ENCODE peak calls at places on chromosomes 16 and 17, in four cellular contexts. X is uterus, S is neural crest cell, H is osteocyte. B is an unnamed sample.

GRCh38 chr17:44522883-44523671 is 19.9 kb upstream of the GPATCH8 start:
- DNase-seq in S (peak), H (no peak), X (peak), B (no peak)

GRCh38 chr17:21199856-21200255 is 14.1 kb downstream of the TMEM11 start:
- DNase-seq in X (no peak), S (peak), H (no peak), B (no peak)

GRCh38 chr17:29155235-29155965 is 24.8 kb downstream of the MYO18A start:
- DNase-seq in S (no peak), X (peak), H (no peak), B (no peak)

GRCh38 chr16:80034469-80034826 is 433.9 kb upstream of the MAF start:
- DNase-seq in H (no peak), S (no peak), X (no peak), B (no peak)

GRCh38 chr17:7915611-7916382 is at the start of gene RNF227:
- DNase-seq in H (peak), X (peak), S (peak), B (peak)

GRCh38 chr16:81292936-81293335 is 21.8 kb upstream of the GAN start:
- DNase-seq in H (no peak), S (no peak), X (no peak), B (no peak)

GRCh38 chr17:17877548-17878358 is 41.0 kb upstream of the SREBF1 start:
- DNase-seq in H (peak), X (peak), S (no peak), B (no peak)

GRCh38 chr17:43634681-43635125 is 27.0 kb downstream of the MEOX1 start:
- DNase-seq in S (no peak), H (no peak), X (peak), B (no peak)

GRCh38 chr16:77660311-77660710 is 62.0 kb upstream of the NUDT7 start:
- DNase-seq in S (no peak), H (no peak), X (no peak), B (no peak)

GRCh38 chr16:2285731-2286191 is 17.8 kb upstream of the RNPS1 start:
- DNase-seq in X (no peak), H (no peak), S (no peak), B (no peak)

GRCh38 chr16:51374346-51374745 is 223.3 kb upstream of the SALL1 start:
- DNase-seq in X (no peak), S (no peak), H (no peak), B (no peak)

GRCh38 chr16:19458722-19459379 is 41.2 kb downstream of the TMC5 start:
- DNase-seq in S (no peak), X (no peak), H (no peak), B (no peak)

GRCh38 chr17:10421946-10422542 is at the start of gene MYH8:
- DNase-seq in H (no peak), S (no peak), X (no peak), B (no peak)

GRCh38 chr16:70304892-70305448 is 6.0 kb downstream of the DDX19B start:
- DNase-seq in H (no peak), S (no peak), X (no peak), B (no peak)

GRCh38 chr17:59378621-59379194 is 47.3 kb downstream of the YPEL2 start:
- DNase-seq in S (no peak), X (peak), H (no peak), B (no peak)

GRCh38 chr16:13378151-13378550 is 476.8 kb downstream of the SHISA9 start:
- DNase-seq in H (no peak), S (no peak), X (no peak), B (no peak)

DNA sequence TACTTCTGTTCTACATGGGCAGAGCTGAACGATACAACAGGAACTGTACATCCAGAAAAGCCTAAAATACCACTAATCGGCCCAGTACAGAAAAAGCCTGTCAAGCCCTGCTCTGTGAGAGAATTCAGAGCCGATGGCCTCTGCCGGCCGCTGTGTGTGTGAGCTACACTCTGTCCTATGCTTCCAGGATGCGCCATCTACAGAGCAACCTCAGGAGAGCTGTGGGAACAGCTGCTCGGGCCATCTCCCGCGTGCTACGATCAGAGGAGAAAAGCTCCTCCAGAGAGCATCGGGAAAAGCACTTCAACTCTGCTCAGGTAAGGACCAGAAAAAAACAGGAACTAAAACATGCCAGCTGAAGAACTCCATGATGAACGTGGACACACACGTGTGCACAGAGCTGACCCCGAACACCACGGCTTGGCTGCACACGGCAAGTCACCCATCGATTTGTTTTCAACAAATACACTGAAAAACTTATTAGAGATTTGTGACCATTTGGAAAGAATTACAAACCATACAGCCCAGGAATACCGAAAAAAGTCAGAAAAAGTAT is 115.9 kb downstream of the ANKRD11 start:
- DNase-seq in H (no peak), X (no peak), S (peak), B (no peak)
- TF ChIP-seq CTCF in H (peak), X (no peak), S (no peak), B (no peak)

DNA sequence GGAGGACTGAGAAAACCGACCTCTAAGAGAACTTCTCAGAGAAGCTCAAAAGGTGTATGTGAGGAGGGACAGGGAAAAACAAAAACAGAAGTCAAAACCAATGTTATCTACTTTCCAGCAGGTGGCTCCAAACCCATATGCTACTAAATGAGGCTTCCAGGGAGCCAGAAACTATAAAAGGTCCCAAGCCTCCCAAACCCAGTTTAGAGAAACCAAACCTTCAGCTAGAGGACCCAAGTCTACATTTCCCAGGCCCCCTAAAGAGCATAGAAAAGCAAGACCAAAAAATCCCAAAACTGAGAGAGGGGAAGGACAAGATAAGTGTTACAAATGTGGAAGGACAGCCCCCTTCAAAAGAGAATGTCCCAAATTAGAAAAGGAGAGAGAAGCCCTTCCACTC is 3.7 kb downstream of the HPR start:
- DNase-seq in H (no peak), X (no peak), S (no peak), B (no peak)
- TF ChIP-seq CTCF in H (peak), X (peak), S (peak), B (peak)

DNA sequence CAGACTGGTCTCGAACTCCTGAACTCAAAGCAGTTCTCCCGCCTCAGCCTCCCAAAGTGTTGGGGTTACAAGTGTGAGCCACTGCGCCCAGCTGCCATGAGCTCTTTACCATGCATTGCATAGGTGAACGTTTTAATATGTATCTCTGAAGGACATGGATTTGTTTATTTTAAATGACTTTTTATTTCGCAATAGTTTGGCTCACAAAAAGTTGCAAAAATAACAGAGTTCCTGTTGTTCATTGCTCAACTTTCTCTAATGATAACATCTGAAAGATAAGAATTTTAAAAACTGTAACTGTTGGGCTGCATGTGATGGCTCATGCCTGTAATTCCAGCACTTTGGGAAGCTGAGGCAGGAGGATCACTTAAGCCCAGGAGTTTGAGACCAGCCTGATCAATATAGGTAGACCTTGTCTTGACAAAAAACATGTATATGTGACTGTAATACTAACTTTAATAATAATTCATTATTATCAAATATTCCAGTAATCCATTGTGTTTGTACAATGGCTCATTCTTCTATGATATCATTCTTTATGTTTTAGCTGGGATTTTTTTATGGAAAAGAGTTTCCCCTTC is 80.1 kb downstream of the ABCC1 start:
- DNase-seq in X (no peak), S (no peak), H (no peak), B (no peak)
- TF ChIP-seq CTCF in X (no peak), S (no peak), H (no peak), B (no peak)

GRCh38 chr17:39667262-39668140 is 752 bp upstream of the PNMT start:
- DNase-seq in X (no peak), S (no peak), H (no peak), B (no peak)

GRCh38 chr17:39666231-39666600 is 1.1 kb downstream of the TCAP start:
- DNase-seq in S (no peak), X (no peak), H (no peak), B (no peak)

GRCh38 chr17:39666601-39667261 is 1.5 kb upstream of the PNMT start:
- DNase-seq in S (no peak), H (no peak), X (no peak), B (no peak)

GRCh38 chr17:39664581-39665561 is at the start of gene TCAP:
- DNase-seq in S (no peak), X (no peak), H (no peak), B (no peak)

DNA sequence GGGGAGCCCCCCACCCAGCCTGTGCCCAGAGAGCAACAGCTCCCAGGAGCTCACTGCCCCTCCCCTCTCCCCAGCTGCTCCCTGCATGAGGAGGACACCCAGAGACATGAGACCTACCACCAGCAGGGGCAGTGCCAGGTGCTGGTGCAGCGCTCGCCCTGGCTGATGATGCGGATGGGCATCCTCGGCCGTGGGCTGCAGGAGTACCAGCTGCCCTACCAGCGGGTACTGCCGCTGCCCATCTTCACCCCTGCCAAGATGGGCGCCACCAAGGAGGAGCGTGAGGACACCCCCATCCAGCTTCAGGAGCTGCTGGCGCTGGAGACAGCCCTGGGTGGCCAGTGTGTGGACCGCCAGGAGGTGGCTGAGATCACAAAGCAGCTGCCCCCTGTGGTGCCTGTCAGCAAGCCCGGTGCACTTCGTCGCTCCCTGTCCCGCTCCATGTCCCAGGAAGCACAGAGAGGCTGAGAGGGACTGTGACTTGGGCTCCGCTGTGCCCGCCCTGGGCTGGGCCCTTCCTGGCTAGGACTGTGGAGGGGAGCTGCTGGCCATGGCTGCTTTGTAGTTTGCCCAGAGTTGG is 583 bp downstream of the TCAP start:
- DNase-seq in S (no peak), H (no peak), X (no peak), B (no peak)
- TF ChIP-seq CTCF in S (no peak), H (peak), X (no peak), B (no peak)

B was measured in progenitor cell of endocrine pancreas.